ENCODE peak calls at places on chromosomes 13 and 19, in four cellular contexts. One of them, this sample, is unnamed.

GRCh38 chr13:24997367-24997967 is 98.5 kb upstream of the PABPC3 start:
- DNase-seq in heart right ventricle: no peak
- DNase-seq in AG10803: peak
- DNase-seq in cardiac fibroblast: peak
- DNase-seq in this sample: no peak

GRCh38 chr13:55199132-55199531 is 1941.6 kb upstream of the PRR20A start:
- DNase-seq in heart right ventricle: no peak
- DNase-seq in AG10803: no peak
- DNase-seq in cardiac fibroblast: no peak
- DNase-seq in this sample: no peak

GRCh38 chr19:4396949-4397783 is 3.2 kb downstream of the SH3GL1 start:
- DNase-seq in heart right ventricle: no peak
- DNase-seq in AG10803: peak
- DNase-seq in cardiac fibroblast: no peak
- DNase-seq in this sample: no peak

GRCh38 chr19:29329460-29330134 is 116.6 kb upstream of the UQCRFS1 start:
- DNase-seq in heart right ventricle: no peak
- DNase-seq in AG10803: peak
- DNase-seq in cardiac fibroblast: no peak
- DNase-seq in this sample: no peak

GRCh38 chr13:51230473-51231105 is 8.4 kb downstream of the FAM124A start:
- DNase-seq in heart right ventricle: peak
- DNase-seq in AG10803: peak
- DNase-seq in cardiac fibroblast: peak
- DNase-seq in this sample: no peak

GRCh38 chr13:30577381-30577780 is 40.3 kb upstream of the USPL1 start:
- DNase-seq in heart right ventricle: no peak
- DNase-seq in AG10803: peak
- DNase-seq in cardiac fibroblast: peak
- DNase-seq in this sample: peak

GRCh38 chr13:59963827-59964226 is 199.9 kb downstream of the DIAPH3 start:
- DNase-seq in heart right ventricle: no peak
- DNase-seq in AG10803: no peak
- DNase-seq in cardiac fibroblast: no peak
- DNase-seq in this sample: no peak

GRCh38 chr19:40640744-40641143 is 39.6 kb downstream of the LTBP4 start:
- DNase-seq in heart right ventricle: peak
- DNase-seq in AG10803: peak
- DNase-seq in cardiac fibroblast: peak
- DNase-seq in this sample: no peak

GRCh38 chr13:83221256-83221655 is 661.0 kb downstream of the SLITRK1 start:
- DNase-seq in heart right ventricle: no peak
- DNase-seq in AG10803: no peak
- DNase-seq in cardiac fibroblast: peak
- DNase-seq in this sample: no peak

GRCh38 chr13:48244159-48244558 is 11.2 kb downstream of the ITM2B start:
- DNase-seq in heart right ventricle: no peak
- DNase-seq in AG10803: no peak
- DNase-seq in cardiac fibroblast: no peak
- DNase-seq in this sample: no peak

GRCh38 chr19:55311797-55312196 is 13.3 kb downstream of the TMEM150B start:
- DNase-seq in heart right ventricle: no peak
- DNase-seq in AG10803: no peak
- DNase-seq in cardiac fibroblast: no peak
- DNase-seq in this sample: no peak

GRCh38 chr19:50835785-50836542 is 2.6 kb upstream of the KLK15 start:
- DNase-seq in heart right ventricle: peak
- DNase-seq in AG10803: peak
- DNase-seq in cardiac fibroblast: peak
- DNase-seq in this sample: peak

GRCh38 chr13:69585656-69586055 is 522.0 kb upstream of the ATXN8OS start:
- DNase-seq in heart right ventricle: no peak
- DNase-seq in AG10803: no peak
- DNase-seq in cardiac fibroblast: no peak
- DNase-seq in this sample: no peak

GRCh38 chr13:26021516-26021915 is 30.3 kb downstream of the SHISA2 start:
- DNase-seq in heart right ventricle: no peak
- DNase-seq in AG10803: no peak
- DNase-seq in cardiac fibroblast: no peak
- DNase-seq in this sample: no peak

GRCh38 chr19:51469629-51470028 is 8.7 kb upstream of the CEACAM18 start:
- DNase-seq in heart right ventricle: no peak
- DNase-seq in AG10803: no peak
- DNase-seq in cardiac fibroblast: no peak
- DNase-seq in this sample: no peak

GRCh38 chr19:4577020-4577782 is 17.7 kb upstream of the SEMA6B start:
- DNase-seq in heart right ventricle: no peak
- DNase-seq in AG10803: peak
- DNase-seq in cardiac fibroblast: peak
- DNase-seq in this sample: no peak

GRCh38 chr19:408441-409005 is 424 bp downstream of the C2CD4C start:
- DNase-seq in heart right ventricle: no peak
- DNase-seq in AG10803: no peak
- DNase-seq in cardiac fibroblast: no peak
- DNase-seq in this sample: no peak

GRCh38 chr13:30679483-30680330 is 55.6 kb upstream of the ALOX5AP start:
- DNase-seq in heart right ventricle: no peak
- DNase-seq in AG10803: peak
- DNase-seq in cardiac fibroblast: peak
- DNase-seq in this sample: no peak

GRCh38 chr19:2547033-2547680 is 71.2 kb downstream of the GADD45B start:
- DNase-seq in heart right ventricle: no peak
- DNase-seq in AG10803: no peak
- DNase-seq in cardiac fibroblast: no peak
- DNase-seq in this sample: no peak

GRCh38 chr19:35045667-35046300 is 4.3 kb downstream of the HPN start:
- DNase-seq in heart right ventricle: no peak
- DNase-seq in AG10803: peak
- DNase-seq in cardiac fibroblast: peak
- DNase-seq in this sample: no peak

GRCh38 chr13:23979361-23980159 is 82.3 kb upstream of the C1QTNF9B start:
- DNase-seq in heart right ventricle: peak
- DNase-seq in AG10803: peak
- DNase-seq in cardiac fibroblast: peak
- DNase-seq in this sample: peak

GRCh38 chr13:86020350-86021002 is 221.3 kb upstream of the SLITRK6 start:
- DNase-seq in heart right ventricle: no peak
- DNase-seq in AG10803: no peak
- DNase-seq in cardiac fibroblast: peak
- DNase-seq in this sample: no peak

GRCh38 chr13:93472897-93473296 is 246.3 kb downstream of the GPC6 start:
- DNase-seq in heart right ventricle: no peak
- DNase-seq in AG10803: no peak
- DNase-seq in cardiac fibroblast: no peak
- DNase-seq in this sample: no peak

GRCh38 chr13:64369121-64369520 is 2861.0 kb downstream of the PCDH9 start:
- DNase-seq in heart right ventricle: no peak
- DNase-seq in AG10803: no peak
- DNase-seq in cardiac fibroblast: peak
- DNase-seq in this sample: no peak

GRCh38 chr13:51614350-51614786 is 30.1 kb downstream of the WDFY2 start:
- DNase-seq in heart right ventricle: peak
- DNase-seq in AG10803: peak
- DNase-seq in cardiac fibroblast: no peak
- DNase-seq in this sample: peak

GRCh38 chr13:28394422-28394821 is 100.5 kb downstream of the FLT1 start:
- DNase-seq in heart right ventricle: no peak
- DNase-seq in AG10803: no peak
- DNase-seq in cardiac fibroblast: peak
- DNase-seq in this sample: no peak

GRCh38 chr19:33407140-33407551 is 33.6 kb downstream of the CEBPG start:
- DNase-seq in heart right ventricle: no peak
- DNase-seq in AG10803: no peak
- DNase-seq in cardiac fibroblast: no peak
- DNase-seq in this sample: no peak

GRCh38 chr19:32881766-32882165 is 12.2 kb upstream of the SLC7A9 start:
- DNase-seq in heart right ventricle: no peak
- DNase-seq in AG10803: no peak
- DNase-seq in cardiac fibroblast: no peak
- DNase-seq in this sample: no peak

GRCh38 chr19:56162258-56162657 is 13.6 kb upstream of the GALP start:
- DNase-seq in heart right ventricle: no peak
- DNase-seq in AG10803: no peak
- DNase-seq in cardiac fibroblast: peak
- DNase-seq in this sample: no peak

GRCh38 chr19:2083174-2083854 is 12.8 kb downstream of the MOB3A start:
- DNase-seq in heart right ventricle: peak
- DNase-seq in AG10803: no peak
- DNase-seq in cardiac fibroblast: no peak
- DNase-seq in this sample: peak

GRCh38 chr13:48411281-48412099 is 1.4 kb downstream of the LPAR6 start:
- DNase-seq in heart right ventricle: no peak
- DNase-seq in AG10803: no peak
- DNase-seq in cardiac fibroblast: no peak
- DNase-seq in this sample: no peak

GRCh38 chr19:16794456-16794855 is 34.7 kb upstream of the SIN3B start:
- DNase-seq in heart right ventricle: no peak
- DNase-seq in AG10803: no peak
- DNase-seq in cardiac fibroblast: no peak
- DNase-seq in this sample: no peak

GRCh38 chr13:67043901-67044300 is 186.2 kb downstream of the PCDH9 start:
- DNase-seq in heart right ventricle: peak
- DNase-seq in AG10803: no peak
- DNase-seq in cardiac fibroblast: peak
- DNase-seq in this sample: no peak

DNA sequence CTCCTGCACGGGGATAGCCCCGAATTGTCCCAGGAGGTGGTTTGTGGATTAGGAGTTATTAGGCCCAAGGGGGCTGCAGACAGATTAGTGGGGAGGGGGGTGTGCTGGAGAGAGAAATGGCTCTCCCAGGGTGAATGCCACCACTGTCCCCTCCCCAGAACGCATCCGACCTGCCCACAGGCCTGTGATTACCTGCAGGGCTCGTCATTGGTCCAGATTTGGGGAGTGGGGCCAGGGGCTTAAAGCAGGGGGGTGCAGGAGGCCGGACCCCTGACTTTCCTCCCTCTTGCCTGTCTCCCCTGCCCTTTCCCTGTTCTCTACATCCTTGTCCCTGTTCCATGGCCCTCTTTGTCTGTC is 1.2 kb downstream of the NRTN start:
- DNase-seq in heart right ventricle: no peak
- DNase-seq in AG10803: no peak
- DNase-seq in cardiac fibroblast: no peak
- DNase-seq in this sample: no peak
- H3K4me3 ChIP-seq in heart right ventricle: no peak
- H3K4me3 ChIP-seq in AG10803: no peak
- H3K4me3 ChIP-seq in cardiac fibroblast: no peak
- H3K4me3 ChIP-seq in this sample: no peak

GRCh38 chr13:43911871-43912270 is 32.2 kb downstream of the LACC1 start:
- DNase-seq in heart right ventricle: no peak
- DNase-seq in AG10803: no peak
- DNase-seq in cardiac fibroblast: no peak
- DNase-seq in this sample: no peak

GRCh38 chr13:43911283-43911682 is 31.6 kb downstream of the LACC1 start:
- DNase-seq in heart right ventricle: no peak
- DNase-seq in AG10803: no peak
- DNase-seq in cardiac fibroblast: no peak
- DNase-seq in this sample: no peak

GRCh38 chr13:43905435-43906031 is 25.8 kb downstream of the LACC1 start:
- DNase-seq in heart right ventricle: peak
- DNase-seq in AG10803: peak
- DNase-seq in cardiac fibroblast: peak
- DNase-seq in this sample: no peak

DNA sequence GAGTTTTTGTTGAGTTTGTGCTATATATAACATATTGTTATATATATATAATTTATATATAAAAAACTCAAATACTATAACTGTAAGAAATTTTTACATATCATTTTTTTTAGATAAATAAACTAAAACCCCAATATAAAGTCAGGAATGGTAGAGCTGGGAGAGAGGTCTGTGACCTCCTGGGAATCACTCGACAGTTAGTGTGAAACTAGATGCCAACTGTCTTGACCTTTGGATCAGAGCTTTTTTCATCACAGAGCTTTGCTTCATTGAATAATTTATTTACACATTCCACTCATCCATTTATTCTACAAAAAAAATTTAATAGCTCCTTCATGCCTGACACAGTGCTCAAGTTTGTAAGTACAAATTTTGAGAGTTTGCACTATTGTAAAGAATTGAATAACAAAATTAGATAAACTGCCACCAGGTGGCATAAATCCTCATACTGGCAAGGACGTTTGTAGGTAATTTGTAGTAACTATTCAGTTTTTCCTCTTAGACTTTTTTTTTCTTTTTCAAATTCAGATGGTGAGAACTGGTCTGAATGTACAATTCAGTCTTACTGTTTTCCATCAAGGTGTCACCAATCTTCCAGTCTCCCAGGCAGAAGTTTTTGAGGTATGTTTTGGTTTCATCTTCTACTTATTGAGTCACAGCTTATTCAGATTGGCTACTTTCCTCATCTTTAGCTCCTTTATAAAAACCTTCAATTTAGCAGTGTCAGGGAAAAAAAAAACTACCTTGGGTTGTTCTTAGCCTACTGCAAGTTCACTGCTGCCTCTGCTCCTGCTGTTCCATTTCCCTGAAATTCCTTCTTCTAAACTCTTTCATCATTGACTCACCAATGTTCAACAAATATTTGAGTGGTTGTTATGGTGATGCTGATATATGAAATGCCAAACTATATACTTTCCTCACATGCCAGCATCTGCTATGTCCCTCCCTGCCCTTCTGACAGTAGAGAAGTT is 28.7 kb downstream of the LACC1 start:
- DNase-seq in heart right ventricle: no peak
- DNase-seq in AG10803: peak
- DNase-seq in cardiac fibroblast: peak
- DNase-seq in this sample: no peak
- TF ChIP-seq CTCF in heart right ventricle: peak
- TF ChIP-seq CTCF in AG10803: peak
- TF ChIP-seq CTCF in cardiac fibroblast: no peak
- TF ChIP-seq CTCF in this sample: peak

GRCh38 chr19:18741566-18742121 is 49.5 kb downstream of the COMP start:
- DNase-seq in heart right ventricle: peak
- DNase-seq in AG10803: no peak
- DNase-seq in cardiac fibroblast: peak
- DNase-seq in this sample: no peak
- H3K4me3 ChIP-seq in heart right ventricle: no peak
- H3K4me3 ChIP-seq in AG10803: no peak
- H3K4me3 ChIP-seq in cardiac fibroblast: no peak
- H3K4me3 ChIP-seq in this sample: no peak

GRCh38 chr13:112583592-112584277 is 4.2 kb downstream of the TUBGCP3 start:
- DNase-seq in heart right ventricle: peak
- DNase-seq in AG10803: no peak
- DNase-seq in cardiac fibroblast: no peak
- DNase-seq in this sample: peak

GRCh38 chr13:112588490-112589297 is 741 bp upstream of the TUBGCP3 start:
- DNase-seq in heart right ventricle: no peak
- DNase-seq in AG10803: no peak
- DNase-seq in cardiac fibroblast: no peak
- DNase-seq in this sample: no peak

GRCh38 chr13:112586334-112586733 is 1.6 kb downstream of the TUBGCP3 start:
- DNase-seq in heart right ventricle: no peak
- DNase-seq in AG10803: no peak
- DNase-seq in cardiac fibroblast: no peak
- DNase-seq in this sample: no peak

GRCh38 chr13:112587359-112587766 is 590 bp downstream of the TUBGCP3 start:
- DNase-seq in heart right ventricle: peak
- DNase-seq in AG10803: peak
- DNase-seq in cardiac fibroblast: peak
- DNase-seq in this sample: peak

GRCh38 chr13:112587767-112588489 is at the start of gene TUBGCP3:
- DNase-seq in heart right ventricle: peak
- DNase-seq in AG10803: peak
- DNase-seq in cardiac fibroblast: peak
- DNase-seq in this sample: peak
- TF ChIP-seq CTCF in heart right ventricle: no peak
- TF ChIP-seq CTCF in AG10803: no peak
- TF ChIP-seq CTCF in cardiac fibroblast: no peak
- TF ChIP-seq CTCF in this sample: no peak

This sample was measured in GM06990.